ENCODE peak calls at places on chromosome 14, in ten cellular contexts. S is choroid plexus epithelial cell, M is astrocyte of the spinal cord, T is AG10803, B is cardiac muscle cell, U is omental fat pad, X is fibroblast of pulmonary artery, H is heart left ventricle, K is HFFc6, Q is fibroblast of the aortic adventitia. E is an unnamed sample.

GRCh38 chr14:74574706-74575105 is 37.3 kb downstream of the LTBP2 start:
- DNase-seq in S (no peak), X (no peak), U (no peak), T (no peak), Q (no peak), K (no peak), M (no peak), H (no peak), B (no peak), E (no peak)

GRCh38 chr14:58628381-58628780 is 9.4 kb upstream of the DACT1 start:
- DNase-seq in U (no peak), S (no peak), M (no peak), H (no peak), T (no peak), X (no peak), B (peak), Q (no peak), K (no peak), E (no peak)

GRCh38 chr14:105528859-105529505 is 2.6 kb downstream of the TMEM121 start:
- DNase-seq in B (peak), T (no peak), M (no peak), S (peak), K (no peak), U (no peak), H (no peak), Q (no peak), X (no peak), E (no peak)

GRCh38 chr14:67170706-67171105 is 18.5 kb upstream of the GARIN2 start:
- DNase-seq in K (no peak), H (no peak), Q (no peak), U (no peak), B (peak), M (no peak), S (peak), T (no peak), X (peak), E (no peak)

GRCh38 chr14:60064491-60065072 is 27.1 kb upstream of the PCNX4 start:
- DNase-seq in Q (peak), M (peak), U (no peak), B (peak), H (no peak), X (peak), T (peak), S (peak), K (peak), E (no peak)

GRCh38 chr14:97120204-97121120 is 323.3 kb downstream of the VRK1 start:
- DNase-seq in Q (no peak), T (no peak), H (no peak), B (no peak), S (no peak), M (no peak), U (no peak), X (no peak), K (no peak), E (no peak)

GRCh38 chr14:100827751-100828447 is 2.0 kb downstream of the MEG3 start:
- DNase-seq in Q (peak), H (no peak), K (peak), M (peak), U (no peak), S (peak), T (peak), B (peak), X (peak), E (no peak)

GRCh38 chr14:63432228-63432627 is 110.9 kb downstream of the PPP2R5E start:
- DNase-seq in Q (no peak), X (no peak), B (no peak), T (no peak), H (no peak), S (no peak), K (no peak), M (no peak), U (no peak), E (no peak)

GRCh38 chr14:78403278-78403815 is 233.2 kb downstream of the NRXN3 start:
- DNase-seq in B (peak), M (peak), U (no peak), Q (peak), S (peak), X (peak), T (no peak), K (no peak), H (no peak), E (no peak)

GRCh38 chr14:64387738-64388532 is at the start of gene MTHFD1:
- DNase-seq in U (peak), X (peak), B (peak), S (peak), H (peak), K (peak), T (peak), M (peak), Q (peak), E (peak)

GRCh38 chr14:65302571-65303184 is 109.9 kb upstream of the FUT8 start:
- DNase-seq in Q (no peak), T (peak), S (no peak), H (no peak), M (no peak), B (no peak), U (no peak), K (no peak), X (no peak), E (no peak)

GRCh38 chr14:100303925-100304324 is 2.3 kb downstream of the SLC25A29 start:
- DNase-seq in M (no peak), K (no peak), H (no peak), U (no peak), T (no peak), S (no peak), X (no peak), B (no peak), Q (no peak), E (no peak)

GRCh38 chr14:92380582-92380981 is 57.6 kb downstream of the SLC24A4 start:
- DNase-seq in U (no peak), M (no peak), B (no peak), T (no peak), H (no peak), K (no peak), S (no peak), Q (no peak), X (no peak), E (no peak)

GRCh38 chr14:69664865-69665526 is 53.6 kb downstream of the SUSD6 start:
- DNase-seq in K (no peak), M (no peak), S (no peak), B (no peak), H (no peak), U (no peak), T (no peak), X (no peak), Q (peak), E (no peak)

GRCh38 chr14:89349196-89350008 is 67.6 kb downstream of the FOXN3 start:
- DNase-seq in T (no peak), U (no peak), X (peak), K (no peak), Q (no peak), H (no peak), M (peak), B (no peak), S (peak), E (no peak)

GRCh38 chr14:56339855-56340701 is 221.9 kb downstream of the PELI2 start:
- DNase-seq in M (peak), K (peak), U (peak), T (peak), H (peak), S (peak), B (peak), X (peak), Q (peak), E (peak)

GRCh38 chr14:74239848-74240793 is 872 bp downstream of the VSX2 start:
- DNase-seq in Q (peak), X (no peak), S (no peak), T (no peak), H (no peak), B (no peak), K (no peak), U (no peak), M (peak), E (no peak)

GRCh38 chr14:92622311-92622710 is 108.7 kb downstream of the RIN3 start:
- DNase-seq in T (no peak), S (no peak), U (no peak), M (no peak), K (no peak), Q (no peak), B (no peak), X (no peak), H (no peak), E (no peak)

GRCh38 chr14:104086661-104087461 is 1.4 kb downstream of the ASPG start:
- DNase-seq in S (no peak), Q (no peak), K (no peak), B (no peak), H (peak), M (no peak), U (no peak), T (no peak), X (no peak), E (no peak)

GRCh38 chr14:93880025-93880820 is 46.9 kb upstream of the FAM181A start:
- DNase-seq in M (peak), B (peak), U (no peak), H (no peak), X (no peak), K (no peak), T (peak), S (peak), Q (peak), E (no peak)

GRCh38 chr14:102819176-102819628 is 42.0 kb downstream of the TRAF3 start:
- DNase-seq in Q (no peak), X (no peak), K (no peak), T (peak), B (no peak), S (no peak), H (no peak), M (no peak), U (no peak), E (no peak)

GRCh38 chr14:56487090-56487667 is 92.4 kb upstream of the TMEM260 start:
- DNase-seq in Q (peak), S (peak), K (peak), B (peak), H (no peak), M (peak), U (no peak), T (peak), X (peak), E (no peak)

GRCh38 chr14:99271951-99272668 is at the start of gene BCL11B:
- DNase-seq in M (peak), U (no peak), B (peak), T (peak), K (peak), X (peak), S (peak), H (peak), Q (peak), E (peak)

DNA sequence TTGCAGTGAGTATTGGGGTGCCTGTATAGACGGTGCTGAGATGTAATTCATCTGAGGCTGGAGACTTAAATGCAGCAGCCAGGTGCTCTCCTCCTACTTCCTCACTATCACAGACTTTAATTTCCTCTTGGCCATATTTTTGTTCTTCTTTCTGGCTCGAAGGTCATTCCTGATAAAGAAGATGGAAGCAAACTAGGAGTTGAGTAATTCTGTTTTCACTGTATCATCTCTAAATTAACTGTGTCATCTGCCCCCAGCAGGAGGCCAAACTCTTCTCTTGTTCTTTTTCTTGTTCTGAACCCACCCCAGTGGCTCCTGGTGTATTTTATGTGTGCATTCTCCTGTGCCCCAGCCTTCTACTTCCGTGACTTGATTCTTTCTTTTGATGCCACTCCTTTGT is 141.7 kb upstream of the ARHGAP5 start:
- DNase-seq in M (no peak), Q (no peak), S (peak), X (no peak), U (no peak), H (no peak), B (peak), T (no peak), K (no peak), E (no peak)
- TF ChIP-seq CTCF in M (no peak), Q (no peak), S (no peak), X (no peak), U (no peak), H (no peak), B (no peak), T (no peak), K (no peak), E (no peak)

GRCh38 chr14:79967453-79967852 is 243.9 kb downstream of the DIO2 start:
- DNase-seq in X (no peak), S (no peak), H (no peak), M (no peak), K (no peak), U (no peak), T (peak), B (no peak), Q (no peak), E (no peak)
- TF ChIP-seq CTCF in X (no peak), S (no peak), H (no peak), M (no peak), K (no peak), U (no peak), T (no peak), B (no peak), Q (no peak), E (no peak)

GRCh38 chr14:23568600-23569310 is 1.2 kb upstream of the AP1G2 start:
- DNase-seq in X (no peak), B (no peak), Q (no peak), T (no peak), S (peak), U (no peak), H (no peak), K (no peak), M (no peak), E (no peak)
- TF ChIP-seq CTCF in X (peak), B (peak), Q (peak), T (no peak), S (peak), U (no peak), H (peak), K (peak), M (peak), E (no peak)

GRCh38 chr14:47539065-47539464 is 136.3 kb downstream of the MDGA2 start:
- DNase-seq in Q (no peak), X (peak), S (peak), M (peak), B (peak), U (no peak), K (no peak), H (no peak), T (no peak), E (no peak)
- TF ChIP-seq CTCF in Q (no peak), X (no peak), S (peak), M (peak), B (peak), U (no peak), K (no peak), H (no peak), T (no peak), E (no peak)

GRCh38 chr14:68250950-68251765 is 431.6 kb downstream of the RAD51B start:
- DNase-seq in U (no peak), Q (no peak), X (no peak), S (no peak), T (no peak), M (no peak), H (no peak), K (no peak), B (no peak), E (no peak)
- TF ChIP-seq CTCF in U (no peak), Q (no peak), X (no peak), S (no peak), T (no peak), M (no peak), H (no peak), K (no peak), B (no peak), E (no peak)

GRCh38 chr14:76473381-76474263 is 97.7 kb downstream of the ESRRB start:
- DNase-seq in K (no peak), S (peak), T (no peak), B (peak), Q (peak), X (no peak), H (peak), M (peak), U (no peak), E (no peak)
- TF ChIP-seq CTCF in K (peak), S (peak), T (no peak), B (peak), Q (peak), X (no peak), H (peak), M (peak), U (no peak), E (no peak)

GRCh38 chr14:86646688-86647687 is 1117.0 kb downstream of the FLRT2 start:
- DNase-seq in H (no peak), M (peak), T (peak), U (no peak), Q (peak), X (peak), S (peak), B (peak), K (peak), E (no peak)
- TF ChIP-seq CTCF in H (no peak), M (peak), T (no peak), U (no peak), Q (no peak), X (peak), S (peak), B (no peak), K (peak), E (no peak)

DNA sequence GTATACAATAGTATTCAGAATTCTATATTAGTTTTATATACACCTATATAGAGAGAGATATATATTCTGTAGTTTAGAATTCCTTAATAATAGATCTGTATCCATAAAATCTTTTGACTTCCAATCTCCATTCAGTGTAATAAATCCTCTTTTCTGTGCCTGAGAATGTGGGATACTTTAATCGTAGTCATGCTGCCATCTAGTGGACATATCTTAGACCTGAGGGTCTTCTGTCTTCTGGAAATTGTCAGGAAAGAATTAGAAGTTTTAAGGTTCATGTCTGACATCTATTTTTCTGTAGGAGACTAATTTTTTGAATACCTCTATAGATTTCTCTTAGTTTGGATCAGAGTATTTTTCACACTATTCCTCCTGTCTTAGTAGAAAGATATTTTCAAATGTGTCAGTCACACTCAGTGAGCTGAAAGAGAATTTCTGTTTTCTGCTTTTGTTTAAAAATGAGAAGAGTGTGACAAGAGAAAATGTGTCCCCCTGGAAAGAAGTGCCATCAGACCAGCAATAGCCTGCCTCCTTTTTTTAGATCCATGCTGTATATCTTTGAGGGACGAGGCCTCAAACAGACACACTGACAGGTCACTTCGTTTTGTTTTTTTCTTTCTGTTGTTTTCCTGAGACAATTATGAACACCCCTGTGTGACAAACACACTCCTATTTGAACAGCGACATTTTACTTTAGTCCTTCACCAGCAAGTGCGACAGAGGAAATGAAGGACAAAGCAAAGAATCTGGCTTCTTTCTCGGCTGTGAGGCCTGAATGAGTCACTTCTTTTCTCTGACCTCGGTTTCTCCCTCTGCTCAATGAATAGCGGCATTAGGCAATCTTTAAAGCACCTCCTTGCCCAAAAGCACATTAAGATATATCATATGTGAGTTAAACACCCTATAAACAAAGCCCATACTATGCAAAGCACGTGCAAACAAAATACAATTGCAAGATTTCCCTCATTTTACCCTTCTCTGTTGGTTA is 96.3 kb downstream of the GALC start:
- DNase-seq in S (peak), M (peak), Q (peak), B (peak), U (no peak), H (no peak), X (peak), K (peak), T (peak), E (no peak)
- TF ChIP-seq CTCF in S (peak), M (peak), Q (peak), B (peak), U (no peak), H (peak), X (peak), K (peak), T (peak), E (peak)

E was measured in mesothelial cell of epicardium.